ENCODE peak calls at places on chromosome 12, in four cellular contexts. L, Q, K and A are unnamed samples.

GRCh38 chr12:122422769-122423257 is 344 bp upstream of the CLIP1 start:
- DNase-seq in L (no peak), Q (no peak), K (peak; percentile 54), A (peak; percentile 38)

GRCh38 chr12:84128117-84128991 is 784.2 kb downstream of the SLC6A15 start:
- DNase-seq in L (no peak), Q (peak; percentile 59), K (no peak), A (no peak)

GRCh38 chr12:4562034-4562657 is at the start of gene DYRK4:
- DNase-seq in L (no peak), Q (peak; percentile 91), K (peak; percentile 60), A (peak; percentile 96)

GRCh38 chr12:69966409-69966808 is 141.4 kb downstream of the MYRFL start:
- DNase-seq in L (peak; percentile 65), Q (no peak), K (peak; percentile 55), A (no peak)

GRCh38 chr12:56020437-56021189 is at the start of gene IKZF4:
- DNase-seq in L (no peak), Q (peak; percentile 89), K (peak; percentile 48), A (peak; percentile 57)

GRCh38 chr12:72011374-72011773 is 72.7 kb downstream of the TPH2 start:
- DNase-seq in L (no peak), Q (no peak), K (peak; percentile 7), A (no peak)

GRCh38 chr12:10283028-10283427 is 24.6 kb upstream of the KLRD1 start:
- DNase-seq in L (no peak), Q (no peak), K (no peak), A (no peak)

GRCh38 chr12:120583478-120584030 is 2.4 kb upstream of the POP5 start:
- DNase-seq in L (peak; percentile 34), Q (peak; percentile 90), K (peak; percentile 61), A (peak; percentile 88)

GRCh38 chr12:15443611-15444010 is 121.3 kb downstream of the PTPRO start:
- DNase-seq in L (no peak), Q (no peak), K (no peak), A (no peak)

GRCh38 chr12:104514127-104514810 is 57.5 kb downstream of the CHST11 start:
- DNase-seq in L (no peak), Q (no peak), K (no peak), A (no peak)

GRCh38 chr12:107225626-107226025 is 132.3 kb upstream of the CRY1 start:
- DNase-seq in L (no peak), Q (no peak), K (peak; percentile 42), A (no peak)

GRCh38 chr12:117030187-117030896 is 68.9 kb downstream of the TESC start:
- DNase-seq in L (no peak), Q (peak; percentile 28), K (no peak), A (no peak)

GRCh38 chr12:83826112-83826511 is 1086.5 kb downstream of the SLC6A15 start:
- DNase-seq in L (peak; percentile 22), Q (no peak), K (peak; percentile 28), A (peak; percentile 22)

GRCh38 chr12:63362801-63363200 is 211.8 kb upstream of the AVPR1A start:
- DNase-seq in L (no peak), Q (no peak), K (no peak), A (no peak)

GRCh38 chr12:117968084-117968789 is 553 bp downstream of the KSR2 start:
- DNase-seq in L (no peak), Q (no peak), K (no peak), A (no peak)

GRCh38 chr12:120264511-120265202 is 873 bp downstream of the PXN start:
- DNase-seq in L (no peak), Q (no peak), K (no peak), A (no peak)

GRCh38 chr12:26620907-26621306 is 212.1 kb downstream of the ITPR2 start:
- DNase-seq in L (no peak), Q (no peak), K (no peak), A (no peak)
- H3K9ac ChIP-seq in L (no peak overlapping the region), Q (no peak overlapping the region), K (no peak overlapping the region), A (no peak overlapping the region)

GRCh38 chr12:94792690-94793089 is 142.3 kb upstream of the TMCC3 start:
- DNase-seq in L (no peak), Q (no peak), K (peak; percentile 5), A (no peak)

GRCh38 chr12:94798107-94798506 is 147.8 kb upstream of the TMCC3 start:
- DNase-seq in L (no peak), Q (no peak), K (no peak), A (no peak)

GRCh38 chr12:94793191-94793595 is 142.8 kb upstream of the TMCC3 start:
- DNase-seq in L (no peak), Q (no peak), K (peak; percentile 4), A (no peak)

GRCh38 chr12:94795053-94795452 is 144.7 kb upstream of the TMCC3 start:
- DNase-seq in L (no peak), Q (no peak), K (no peak), A (no peak)

GRCh38 chr12:94795520-94795919 is 145.2 kb upstream of the TMCC3 start:
- DNase-seq in L (peak; percentile 63), Q (no peak), K (peak; percentile 53), A (no peak)
- TF ChIP-seq CTCF in L (peak; percentile 30), Q (no peak), K (no peak), A (no peak)

DNA sequence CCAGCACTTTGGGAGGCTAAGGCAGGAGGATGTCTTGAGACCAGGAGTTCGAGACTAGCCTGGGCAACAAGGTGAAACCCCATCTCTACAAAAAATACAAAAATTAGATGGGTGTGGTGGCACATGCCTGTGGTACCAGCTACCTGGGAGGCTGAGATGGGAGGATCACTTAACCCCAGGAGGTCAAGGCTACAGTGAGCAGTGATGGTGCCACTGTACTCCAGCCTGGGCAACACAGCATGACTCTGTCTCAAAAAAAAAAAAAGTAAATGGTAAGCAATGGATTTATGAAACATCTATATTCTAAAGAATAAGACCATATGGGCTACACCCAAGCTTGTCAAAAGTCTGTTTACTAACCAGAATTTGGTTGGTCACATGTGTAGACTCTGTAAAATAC is 12.3 kb downstream of the FGD6 start:
- DNase-seq in L (no peak), Q (no peak), K (no peak), A (no peak)
- H3K27ac ChIP-seq in L (peak overlapping the region; percentile 94), Q (peak overlapping the region; percentile 13), K (peak overlapping the region; percentile 71), A (peak overlapping the region; percentile 30)

GRCh38 chr12:59115526-59115925 is 195.2 kb upstream of the LRIG3 start:
- DNase-seq in L (no peak), Q (no peak), K (peak; percentile 52), A (no peak)
- H3K9ac ChIP-seq in L (no peak overlapping the region), Q (no peak overlapping the region), K (no peak overlapping the region), A (no peak overlapping the region)

DNA sequence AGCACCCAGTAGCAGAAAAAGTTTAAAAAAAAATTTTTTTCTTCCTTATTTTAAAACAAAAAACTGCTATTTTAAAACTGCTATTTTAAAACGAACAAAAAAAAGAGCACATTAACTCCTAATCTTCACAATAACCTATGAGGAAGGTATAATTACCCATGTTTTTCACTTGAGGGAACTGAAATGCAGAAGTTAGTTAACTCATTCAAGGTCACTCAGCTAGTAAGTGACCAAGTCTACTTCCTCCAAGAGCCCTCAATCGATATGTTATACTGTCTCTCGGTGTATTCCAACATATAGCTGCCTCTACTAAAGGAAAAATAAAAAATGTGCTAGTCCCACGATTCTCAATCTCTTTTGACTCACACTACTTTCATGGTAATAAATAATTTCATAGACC is 7.8 kb downstream of the RPAP3 start:
- DNase-seq in L (no peak), Q (no peak), K (no peak), A (no peak)
- TF ChIP-seq CTCF in L (no peak), Q (no peak), K (no peak), A (no peak)